ENCODE peak calls at places on chromosomes 1 and 21, in six cellular contexts. B is effector CD8-positive, alpha-beta T cell; O is dorsolateral prefrontal cortex; C is LHCN-M2; M is NCI-H187; Q is ELR. T is an unnamed sample.

GRCh38 chr1:5570931-5571330 is 421.3 kb downstream of the NPHP4 start:
- DNase-seq in O (no peak), Q (no peak), M (no peak), B (no peak), C (no peak), T (no peak)

GRCh38 chr1:205817364-205817763 is 4.4 kb upstream of the SLC41A1 start:
- DNase-seq in O (no peak), C (no peak), M (no peak), Q (no peak), B (no peak), T (no peak)

GRCh38 chr1:182301467-182302198 is 90.0 kb downstream of the GLUL start:
- DNase-seq in O (no peak), Q (no peak), C (peak), M (peak), B (no peak), T (peak)

GRCh38 chr1:97138515-97139032 is 417.0 kb downstream of the PTBP2 start:
- DNase-seq in Q (no peak), O (no peak), M (no peak), C (no peak), B (no peak), T (no peak)

GRCh38 chr21:46171996-46172862 is 12.0 kb downstream of the SPATC1L start:
- DNase-seq in O (peak), C (no peak), Q (no peak), B (no peak), M (no peak), T (no peak)

GRCh38 chr21:44574457-44575306 is 1.2 kb downstream of the KRTAP10-4 start:
- DNase-seq in M (no peak), Q (no peak), C (no peak), O (no peak), B (no peak), T (no peak)

GRCh38 chr1:55078470-55078869 is 39.1 kb downstream of the PCSK9 start:
- DNase-seq in B (no peak), M (no peak), Q (no peak), C (no peak), O (no peak), T (peak)

GRCh38 chr1:161258439-161259386 is at the start of gene PCP4L1:
- DNase-seq in O (peak), C (peak), M (no peak), B (peak), Q (peak), T (peak)

GRCh38 chr1:171119648-171120047 is 28.9 kb downstream of the FMO3 start:
- DNase-seq in B (no peak), Q (no peak), O (no peak), M (no peak), C (no peak), T (no peak)

GRCh38 chr1:17966341-17966740 is 141.3 kb upstream of the IGSF21 start:
- DNase-seq in M (no peak), O (peak), Q (no peak), C (no peak), B (no peak), T (no peak)

GRCh38 chr21:32140212-32141008 is 138.4 kb downstream of the MIS18A start:
- DNase-seq in M (no peak), Q (no peak), O (no peak), C (no peak), B (no peak), T (no peak)

GRCh38 chr1:89965203-89965900 is 29.6 kb upstream of the ZNF326 start:
- DNase-seq in O (no peak), B (no peak), C (no peak), M (no peak), Q (no peak), T (no peak)

GRCh38 chr1:233614743-233615521 is 1.0 kb downstream of the KCNK1 start:
- DNase-seq in B (no peak), O (no peak), M (no peak), Q (no peak), C (no peak), T (no peak)

GRCh38 chr1:116989851-116990250 is 11.7 kb upstream of the CD101 start:
- DNase-seq in O (no peak), Q (no peak), C (no peak), B (no peak), M (no peak), T (no peak)

GRCh38 chr1:50237081-50237480 is 128.4 kb downstream of the ELAVL4 start:
- DNase-seq in B (no peak), M (no peak), O (no peak), Q (no peak), C (no peak), T (no peak)

T was measured in hippocampal formation.